ENCODE peak calls at places on chromosomes 7 and 10, in six cellular contexts. M is A549, A is heart right ventricle, I is AG04450, B is cardiac muscle cell, K is transverse colon. L is an unnamed sample.

GRCh38 chr10:84574101-84574500 is 245.7 kb downstream of the CCSER2 start:
- DNase-seq in A (no peak), M (no peak), I (no peak), B (no peak), K (no peak), L (no peak)

GRCh38 chr7:4849390-4849789 is 12.4 kb downstream of the PAPOLB start:
- DNase-seq in A (no peak), B (peak), I (no peak), M (peak), K (no peak), L (peak)

GRCh38 chr7:28685660-28686417 is 272.3 kb downstream of the TRIL start:
- DNase-seq in K (peak), B (peak), M (peak), A (peak), I (peak), L (peak)

GRCh38 chr7:81993186-81993585 is 223.3 kb upstream of the HGF start:
- DNase-seq in B (no peak), A (no peak), K (no peak), I (no peak), M (no peak), L (no peak)

GRCh38 chr7:138556771-138557484 is 96.9 kb downstream of the TRIM24 start:
- DNase-seq in I (no peak), B (no peak), M (no peak), A (no peak), K (no peak), L (no peak)

GRCh38 chr10:102752266-102752930 is 8.7 kb downstream of the WBP1L start:
- DNase-seq in A (no peak), K (peak), I (no peak), B (no peak), M (no peak), L (no peak)

GRCh38 chr10:10209152-10209551 is 808.5 kb upstream of the CELF2 start:
- DNase-seq in M (no peak), K (no peak), I (peak), B (peak), A (no peak), L (no peak)

GRCh38 chr7:91771394-91771793 is 109.1 kb downstream of the MTERF1 start:
- DNase-seq in K (no peak), A (no peak), B (no peak), M (no peak), I (no peak), L (no peak)

GRCh38 chr7:158945514-158945913 is 89.2 kb downstream of the DYNC2I1 start:
- DNase-seq in I (no peak), A (no peak), B (no peak), K (no peak), M (no peak), L (no peak)

GRCh38 chr10:133415752-133416151 is 8.7 kb downstream of the SPRN start:
- DNase-seq in A (peak), B (no peak), I (no peak), M (no peak), K (no peak), L (no peak)

GRCh38 chr7:135644154-135644553 is 18.2 kb upstream of the STMP1 start:
- DNase-seq in I (no peak), B (no peak), A (no peak), K (no peak), M (no peak), L (no peak)

GRCh38 chr10:125689955-125690569 is 7.1 kb upstream of the TEX36 start:
- DNase-seq in M (no peak), A (no peak), I (no peak), K (no peak), B (no peak), L (no peak)

GRCh38 chr7:32516551-32517082 is 21.3 kb downstream of the AVL9 start:
- DNase-seq in A (no peak), M (no peak), B (no peak), K (peak), I (no peak), L (no peak)

GRCh38 chr10:5599613-5600520 is 66.5 kb downstream of the ASB13 start:
- DNase-seq in A (no peak), I (no peak), B (no peak), K (no peak), M (no peak), L (no peak)

GRCh38 chr10:43968076-43968475 is 319.4 kb upstream of the ZNF32 start:
- DNase-seq in M (no peak), I (no peak), A (no peak), K (no peak), B (no peak), L (no peak)

GRCh38 chr10:4804505-4804904 is 21.5 kb upstream of the AKR1E2 start:
- DNase-seq in I (no peak), M (no peak), A (no peak), B (no peak), K (no peak), L (no peak)

GRCh38 chr7:111873963-111874693 is 311.8 kb upstream of the IMMP2L start:
- DNase-seq in I (no peak), A (no peak), K (no peak), M (no peak), B (no peak), L (no peak)

GRCh38 chr7:47444376-47445098 is 137.4 kb downstream of the TNS3 start:
- DNase-seq in K (peak), B (peak), A (no peak), I (no peak), M (peak), L (peak)

GRCh38 chr7:101784275-101785127 is 32.9 kb upstream of the CUX1 start:
- DNase-seq in B (peak), I (no peak), K (no peak), M (no peak), A (no peak), L (no peak)

GRCh38 chr7:30157217-30157616 is 22.4 kb downstream of the MTURN start:
- DNase-seq in K (no peak), I (no peak), A (no peak), B (no peak), M (no peak), L (no peak)

GRCh38 chr10:59907537-59907917 is 1.2 kb upstream of the CCDC6 start:
- DNase-seq in A (no peak), I (no peak), B (no peak), M (no peak), K (no peak), L (no peak)

GRCh38 chr7:9125246-9125645 is 691.8 kb downstream of the NXPH1 start:
- DNase-seq in A (no peak), M (no peak), I (no peak), K (no peak), B (no peak), L (no peak)

GRCh38 chr10:68598978-68599753 is 39.0 kb downstream of the TET1 start:
- DNase-seq in A (peak), I (peak), K (peak), M (no peak), B (peak), L (peak)

GRCh38 chr7:38306914-38307313 is 33.5 kb upstream of the TARP start:
- DNase-seq in K (no peak), M (no peak), A (no peak), B (no peak), I (no peak), L (no peak)

GRCh38 chr7:106731637-106732036 is 70.7 kb upstream of the CCDC71L start:
- DNase-seq in K (no peak), M (no peak), A (no peak), B (no peak), I (no peak), L (no peak)

GRCh38 chr7:130371059-130371458 is 9.2 kb upstream of the CPA1 start:
- DNase-seq in K (peak), A (no peak), B (no peak), I (no peak), M (no peak), L (peak)

GRCh38 chr7:88789480-88790064 is 6.0 kb downstream of the TEX47 start:
- DNase-seq in B (peak), M (peak), I (no peak), A (no peak), K (no peak), L (no peak)

DNA sequence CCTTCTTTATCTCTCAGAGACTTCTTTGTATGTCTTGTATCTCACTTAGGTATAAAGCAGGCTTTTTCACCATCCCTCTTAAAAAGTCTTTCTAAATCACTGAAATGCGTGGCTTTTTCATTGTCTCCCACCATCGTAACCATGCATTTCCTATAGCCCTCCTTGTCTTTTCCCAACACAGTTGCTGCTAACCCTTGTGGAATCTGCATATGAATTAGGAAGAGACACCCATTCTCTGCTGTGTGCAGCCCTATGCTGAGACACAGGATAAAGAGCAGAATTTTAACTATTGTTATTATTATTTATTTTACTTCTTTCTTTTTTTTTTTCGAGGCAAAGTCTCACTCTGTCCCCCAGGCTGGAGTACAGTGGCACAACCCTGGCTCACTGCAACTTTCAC is 804.3 kb upstream of the COBL start:
- DNase-seq in A (no peak), M (no peak), K (no peak), B (no peak), I (no peak), L (no peak)
- H3K27ac ChIP-seq in A (no peak), M (no peak), K (no peak), B (no peak), I (no peak), L (no peak)

DNA sequence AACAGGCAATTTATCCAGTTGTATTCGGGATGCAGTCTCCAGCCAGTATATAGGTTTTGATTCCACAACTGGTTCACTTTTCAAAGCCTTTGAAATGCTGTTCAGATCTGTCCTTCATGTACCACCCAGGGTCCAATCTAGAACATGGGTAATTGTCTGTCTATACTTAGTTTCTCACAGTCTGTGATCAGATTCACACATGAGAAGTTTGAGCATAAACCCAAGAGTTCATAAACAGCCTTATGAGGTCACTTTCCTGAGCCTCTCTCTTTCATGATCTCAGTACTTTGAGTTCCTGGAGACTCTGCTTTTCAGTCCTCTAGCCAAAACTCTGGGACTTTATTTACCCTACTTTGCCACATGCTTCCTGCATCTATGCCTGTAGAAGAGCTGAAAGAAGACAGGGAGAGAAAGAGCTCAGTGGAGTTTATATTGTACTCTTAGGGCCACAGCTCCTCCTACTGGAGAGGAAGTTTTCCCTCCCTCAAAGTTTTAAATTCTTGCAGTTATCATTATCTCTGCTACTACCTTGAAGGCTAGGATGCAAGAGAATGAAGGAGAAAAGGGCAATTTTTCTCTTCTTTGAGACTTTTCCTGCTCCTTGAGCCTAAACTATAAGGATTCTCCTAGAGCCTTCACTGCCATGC is 172.0 kb downstream of the ZEB1 start:
- DNase-seq in B (peak), I (no peak), A (no peak), K (no peak), M (no peak), L (no peak)
- TF ChIP-seq CTCF in B (peak), I (peak), A (peak), K (peak), M (no peak), L (no peak)

DNA sequence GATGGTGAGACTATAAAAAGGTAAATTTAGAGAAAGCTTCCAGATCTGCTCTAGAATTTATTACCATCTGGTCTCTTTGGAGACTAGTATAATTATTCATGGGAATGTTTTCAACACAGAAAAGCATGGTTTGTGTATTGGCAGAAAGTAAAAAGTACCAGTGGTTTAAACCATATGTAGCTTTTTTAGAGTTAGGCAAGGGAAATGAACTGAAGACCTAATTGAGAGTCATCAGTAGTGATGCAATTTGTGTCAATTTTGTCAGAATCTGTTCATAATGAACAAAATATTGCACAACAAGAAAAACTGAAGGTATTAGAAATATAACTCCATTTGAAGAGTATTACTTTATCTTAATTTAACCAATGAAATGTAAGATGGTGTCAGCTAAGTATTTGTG is 181.4 kb downstream of the ADK start:
- DNase-seq in K (no peak), I (no peak), A (no peak), B (no peak), M (no peak), L (no peak)
- H3K4me3 ChIP-seq in K (no peak), I (no peak), A (no peak), B (no peak), M (no peak), L (no peak)

GRCh38 chr10:89242840-89243586 is 8.6 kb downstream of the LIPA start:
- DNase-seq in K (no peak), I (no peak), B (no peak), A (no peak), M (no peak), L (no peak)
- H3K27ac ChIP-seq in K (no peak), I (no peak), B (no peak), A (peak), M (no peak), L (no peak)

GRCh38 chr10:120598377-120598776 is 141.3 kb downstream of the PLPP4 start:
- DNase-seq in M (no peak), A (no peak), B (no peak), I (no peak), K (no peak), L (no peak)
- TF ChIP-seq CTCF in M (no peak), A (no peak), B (no peak), I (no peak), K (no peak), L (no peak)

DNA sequence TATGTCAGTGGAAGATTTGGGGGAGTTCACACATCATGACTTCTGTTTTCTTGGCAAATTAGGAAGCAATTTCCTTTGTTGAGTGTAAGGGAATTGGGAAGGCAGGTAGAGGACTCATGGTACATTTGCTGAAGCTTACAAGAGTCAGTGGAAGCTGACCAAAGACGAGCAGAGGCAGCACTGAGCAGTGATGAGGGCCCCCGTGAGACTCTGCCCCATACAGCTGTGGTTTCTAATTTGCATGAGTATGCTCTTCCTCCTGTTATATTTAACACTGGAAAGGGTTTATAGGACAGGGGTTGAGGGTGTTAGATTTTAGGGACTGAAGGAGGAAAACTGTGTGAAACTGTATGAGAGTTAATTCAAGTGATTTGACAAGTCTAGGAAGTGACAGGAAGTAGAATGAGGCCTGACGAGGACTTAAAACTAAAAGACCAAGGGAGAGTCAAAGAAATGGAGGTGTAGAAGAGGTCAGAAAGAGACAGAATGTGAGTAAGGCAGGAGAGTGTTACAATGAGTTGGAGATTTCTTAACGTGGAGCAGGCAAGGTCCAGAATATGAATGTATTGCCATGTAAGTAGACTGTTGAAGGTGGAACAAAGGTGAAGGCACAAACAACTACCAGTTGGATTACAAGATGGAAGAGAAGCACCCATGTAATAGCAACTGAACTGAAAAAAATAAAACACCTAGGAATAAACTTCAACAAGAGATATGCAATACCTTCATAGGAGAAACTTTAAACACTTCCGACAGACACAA is 23.5 kb upstream of the MRPS17 start:
- DNase-seq in M (no peak), B (no peak), K (no peak), A (no peak), I (no peak), L (no peak)
- H3K4me3 ChIP-seq in M (no peak), B (no peak), K (no peak), A (no peak), I (no peak), L (no peak)